ENCODE peak calls at places on chromosomes 12 and 14, in five cellular contexts. B is IMR-90, P is H1, G is A549, Y is K562. E is an unnamed sample.

GRCh38 chr12:130184531-130185090 is 22.3 kb downstream of the FZD10 start:
- DNase-seq in Y (no peak), G (no peak), P (no peak), B (no peak), E (no peak)

GRCh38 chr12:39122562-39123204 is 217.3 kb upstream of the CPNE8 start:
- DNase-seq in B (no peak), P (peak; percentile 63), G (no peak), Y (no peak), E (no peak)

GRCh38 chr14:75979641-75980422 is 2.0 kb downstream of the TGFB3 start:
- DNase-seq in Y (no peak), G (no peak), P (no peak), B (no peak), E (no peak)

GRCh38 chr14:100879194-100879593 is 24.3 kb downstream of the RTL1 start:
- DNase-seq in G (no peak), Y (no peak), P (no peak), B (no peak), E (no peak)

GRCh38 chr12:8065991-8066594 is at the start of gene C3AR1:
- DNase-seq in P (no peak), B (peak; percentile 79), Y (peak; percentile 51), G (no peak), E (no peak)

GRCh38 chr12:47071241-47071852 is 8.1 kb upstream of the PCED1B start:
- DNase-seq in G (no peak), B (no peak), Y (peak; percentile 55), P (no peak), E (peak; percentile 6)

GRCh38 chr12:25830456-25830855 is 128.0 kb upstream of the RASSF8 start:
- DNase-seq in Y (no peak), P (no peak), B (no peak), G (no peak), E (no peak)

GRCh38 chr12:122063691-122064033 is 14.9 kb upstream of the MLXIP start:
- DNase-seq in P (no peak), G (no peak), Y (peak; percentile 40), B (no peak), E (no peak)

GRCh38 chr12:91139981-91140659 is 28.8 kb upstream of the LUM start:
- DNase-seq in B (peak; percentile 95), G (no peak), Y (no peak), P (no peak), E (no peak)

GRCh38 chr14:97523936-97524335 is 726.8 kb downstream of the VRK1 start:
- DNase-seq in Y (no peak), P (no peak), B (no peak), G (no peak), E (no peak)

GRCh38 chr12:112308652-112309051 is 73.6 kb downstream of the HECTD4 start:
- DNase-seq in Y (no peak), P (no peak), B (peak; percentile 30), G (no peak), E (no peak)

GRCh38 chr12:115421796-115422709 is 738.1 kb upstream of the TBX3 start:
- DNase-seq in G (no peak), Y (no peak), P (no peak), B (no peak), E (peak; percentile 99)

GRCh38 chr12:92593734-92594402 is 108.9 kb upstream of the PLEKHG7 start:
- DNase-seq in Y (no peak), B (peak; percentile 96), P (no peak), G (peak; percentile 88), E (peak; percentile 54)

GRCh38 chr14:61091657-61092273 is 110.7 kb downstream of the SLC38A6 start:
- DNase-seq in P (no peak), Y (no peak), G (no peak), B (no peak), E (no peak)

GRCh38 chr12:117875652-117876491 is 92.9 kb downstream of the KSR2 start:
- DNase-seq in Y (peak; percentile 15), G (no peak), P (peak; percentile 85), B (peak; percentile 3), E (no peak)

GRCh38 chr14:67187826-67188225 is 1.4 kb upstream of the GARIN2 start:
- DNase-seq in B (peak; percentile 86), Y (no peak), G (no peak), P (no peak), E (no peak)

GRCh38 chr12:108302471-108303311 is 36.4 kb downstream of the CMKLR1 start:
- DNase-seq in Y (no peak), P (no peak), B (no peak), G (no peak), E (peak; percentile 84)

GRCh38 chr12:168763-169525 is 45.0 kb downstream of the SLC6A12 start:
- DNase-seq in G (no peak), P (no peak), Y (no peak), B (peak; percentile 37), E (no peak)

GRCh38 chr12:24630446-24630845 is 318.5 kb downstream of the BCAT1 start:
- DNase-seq in G (no peak), Y (no peak), B (no peak), P (no peak), E (no peak)

GRCh38 chr12:14618990-14619389 is 51.3 kb upstream of the PLBD1 start:
- DNase-seq in P (no peak), Y (no peak), B (peak; percentile 16), G (peak; percentile 10), E (no peak)

GRCh38 chr12:52521581-52522266 is 1.5 kb upstream of the KRT5 start:
- DNase-seq in G (no peak), P (peak; percentile 43), Y (no peak), B (no peak), E (no peak)

DNA sequence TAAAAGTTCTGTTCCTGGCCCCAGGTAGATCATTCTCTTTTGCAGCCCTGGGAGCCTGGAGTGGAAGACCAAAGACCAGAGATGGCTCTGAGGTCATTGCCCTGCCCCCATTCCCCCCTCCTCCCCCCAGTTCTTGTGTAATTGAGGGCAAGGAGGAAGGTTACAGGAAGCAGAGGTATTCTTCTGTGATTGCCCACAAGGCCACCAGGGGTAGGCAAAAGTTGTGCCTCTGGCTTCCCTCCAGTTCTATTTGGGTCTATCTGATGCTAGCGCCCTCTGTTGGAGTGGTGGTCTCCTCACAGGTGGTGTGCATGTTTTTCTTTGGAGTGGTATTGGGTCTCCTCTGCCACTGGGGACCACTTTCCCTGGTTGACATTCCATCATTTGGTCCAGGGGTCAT is 41.2 kb upstream of the CRY1 start:
- DNase-seq in P (peak; percentile 63), Y (peak; percentile 51), B (no peak), G (peak; percentile 34), E (peak; percentile 73)
- TF ChIP-seq MAFK in P (no peak), Y (no peak), B (no peak), G (no peak), E (no peak)

GRCh38 chr12:67667276-67668073 is 18.9 kb downstream of the DYRK2 start:
- DNase-seq in Y (no peak), G (no peak), P (no peak), B (no peak), E (no peak)
- TF ChIP-seq MAFK in Y (no peak), G (no peak), P (no peak), B (no peak), E (no peak)

GRCh38 chr14:38824691-38825090 is 278.3 kb downstream of the SEC23A start:
- DNase-seq in Y (no peak), B (no peak), G (no peak), P (no peak), E (no peak)

GRCh38 chr14:38828183-38828877 is 274.7 kb downstream of the SEC23A start:
- DNase-seq in Y (no peak), P (no peak), B (no peak), G (no peak), E (no peak)
- TF ChIP-seq MAFK in Y (no peak), P (no peak), B (no peak), G (no peak), E (no peak)

DNA sequence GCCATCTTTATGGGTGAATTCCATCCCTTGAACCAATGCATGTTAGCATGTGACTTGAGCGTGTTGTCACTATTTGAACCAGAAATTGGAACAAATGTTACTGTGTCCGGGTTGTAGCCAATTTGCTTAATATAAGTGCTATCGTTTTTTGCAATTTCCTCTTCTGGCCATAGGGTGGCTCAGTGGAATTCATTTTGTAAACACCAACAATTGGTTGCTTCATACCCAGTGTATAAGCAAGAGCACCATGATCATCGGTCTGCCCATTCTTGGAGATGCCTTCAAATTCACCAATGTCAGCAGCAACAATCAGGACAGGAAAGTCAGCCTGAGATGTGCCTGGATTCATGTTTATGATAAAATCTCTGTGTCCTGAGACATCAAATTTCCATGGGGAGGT is 5.0 kb upstream of the NEDD1 start:
- DNase-seq in Y (no peak), P (no peak), B (no peak), G (peak; percentile 21), E (no peak)
- TF ChIP-seq MAFK in Y (no peak), P (no peak), B (no peak), G (no peak), E (no peak)

DNA sequence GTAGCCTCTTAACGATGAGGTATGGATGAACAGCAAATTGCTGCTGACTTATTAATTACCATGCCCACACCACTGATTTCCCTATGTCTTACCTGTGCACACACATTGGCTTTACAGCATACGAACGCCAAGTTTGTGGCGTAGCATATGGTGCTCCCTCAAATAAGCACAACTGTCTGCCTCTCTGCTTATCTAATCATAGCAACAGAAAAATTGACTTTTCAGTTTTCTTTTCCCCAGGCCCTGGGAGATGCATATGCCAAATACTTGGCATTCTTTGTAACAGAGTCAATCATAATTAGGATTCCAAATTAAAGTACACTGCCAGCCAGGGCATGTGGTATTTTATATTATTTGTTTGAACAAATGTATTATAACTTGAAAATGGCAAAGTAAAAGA is 625.5 kb downstream of the DIO2 start:
- DNase-seq in Y (no peak), B (peak; percentile 55), P (no peak), G (no peak), E (no peak)
- TF ChIP-seq MAFK in Y (no peak), B (no peak), P (no peak), G (no peak), E (no peak)

DNA sequence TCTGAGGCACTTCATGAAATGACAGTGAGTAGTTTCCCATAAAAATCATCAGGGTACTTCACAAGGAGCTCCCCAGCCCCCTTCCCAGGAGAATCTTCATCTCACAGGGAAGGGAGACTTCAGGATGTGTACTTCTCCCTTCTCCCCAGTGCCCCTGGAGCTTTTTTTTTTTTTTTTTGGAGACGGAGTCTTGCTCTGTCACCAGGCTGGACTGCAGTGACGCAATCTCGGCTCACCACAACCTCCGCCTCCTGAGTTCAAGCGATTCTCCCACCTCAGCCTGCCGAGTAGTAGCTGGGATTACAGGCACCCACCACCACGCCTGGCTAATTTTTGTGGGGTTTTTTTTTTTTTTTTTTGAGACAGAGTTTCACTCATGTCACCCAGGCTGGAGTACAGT is 10.4 kb downstream of the ITPK1 start:
- DNase-seq in P (no peak), G (no peak), Y (no peak), B (peak; percentile 75), E (no peak)
- TF ChIP-seq MAFK in P (no peak), G (no peak), Y (no peak), B (no peak), E (no peak)

GRCh38 chr14:72387727-72388126 is 455.5 kb downstream of the RGS6 start:
- DNase-seq in G (no peak), Y (no peak), P (no peak), B (no peak), E (no peak)
- TF ChIP-seq MAFK in G (no peak), Y (no peak), P (no peak), B (no peak), E (no peak)

E was measured in HepG2.